ENCODE peak calls at places on chromosomes 4 and X, in six cellular contexts. One of them, this sample, is unnamed.

GRCh38 chrX:154458116-154458953 is at the start of gene PLXNA3:
- DNase-seq in mammary epithelial cell: no peak
- DNase-seq in endodermal cell: peak
- DNase-seq in uterus: peak
- DNase-seq in fibroblast of lung: peak
- DNase-seq in breast epithelium: no peak
- DNase-seq in this sample: peak

GRCh38 chrX:130426531-130426930 is 24.7 kb downstream of the RBMX2 start:
- DNase-seq in breast epithelium: no peak
- DNase-seq in endodermal cell: no peak
- DNase-seq in uterus: no peak
- DNase-seq in mammary epithelial cell: no peak
- DNase-seq in fibroblast of lung: no peak
- DNase-seq in this sample: no peak

GRCh38 chr4:73740353-73740778 is at the start of gene CXCL8:
- DNase-seq in breast epithelium: peak
- DNase-seq in fibroblast of lung: peak
- DNase-seq in endodermal cell: no peak
- DNase-seq in mammary epithelial cell: peak
- DNase-seq in uterus: no peak
- DNase-seq in this sample: peak

GRCh38 chr4:109600431-109600830 is 40.4 kb downstream of the MCUB start:
- DNase-seq in breast epithelium: no peak
- DNase-seq in fibroblast of lung: no peak
- DNase-seq in endodermal cell: no peak
- DNase-seq in uterus: no peak
- DNase-seq in mammary epithelial cell: no peak
- DNase-seq in this sample: no peak

GRCh38 chrX:13647709-13648212 is 5.2 kb upstream of the TCEANC start:
- DNase-seq in breast epithelium: no peak
- DNase-seq in uterus: peak
- DNase-seq in endodermal cell: no peak
- DNase-seq in mammary epithelial cell: no peak
- DNase-seq in fibroblast of lung: peak
- DNase-seq in this sample: no peak

GRCh38 chrX:44828008-44828605 is 15.7 kb upstream of the DUSP21 start:
- DNase-seq in uterus: no peak
- DNase-seq in mammary epithelial cell: peak
- DNase-seq in fibroblast of lung: peak
- DNase-seq in endodermal cell: no peak
- DNase-seq in breast epithelium: no peak
- DNase-seq in this sample: no peak

GRCh38 chrX:23884427-23885024 is 23.2 kb downstream of the APOO start:
- DNase-seq in fibroblast of lung: peak
- DNase-seq in endodermal cell: no peak
- DNase-seq in breast epithelium: no peak
- DNase-seq in uterus: no peak
- DNase-seq in mammary epithelial cell: peak
- DNase-seq in this sample: no peak

GRCh38 chrX:47143894-47144625 is 442 bp downstream of the NDUFB11 start:
- DNase-seq in endodermal cell: no peak
- DNase-seq in mammary epithelial cell: no peak
- DNase-seq in uterus: no peak
- DNase-seq in fibroblast of lung: no peak
- DNase-seq in breast epithelium: no peak
- DNase-seq in this sample: peak

GRCh38 chrX:129798888-129799287 is 19.1 kb downstream of the SASH3 start:
- DNase-seq in fibroblast of lung: no peak
- DNase-seq in endodermal cell: no peak
- DNase-seq in breast epithelium: no peak
- DNase-seq in uterus: no peak
- DNase-seq in mammary epithelial cell: no peak
- DNase-seq in this sample: no peak

GRCh38 chr4:95531141-95531540 is 17.6 kb downstream of the UNC5C start:
- DNase-seq in endodermal cell: no peak
- DNase-seq in breast epithelium: no peak
- DNase-seq in uterus: no peak
- DNase-seq in mammary epithelial cell: no peak
- DNase-seq in fibroblast of lung: no peak
- DNase-seq in this sample: no peak

GRCh38 chr4:76809594-76810305 is 88.2 kb downstream of the SOWAHB start:
- DNase-seq in endodermal cell: peak
- DNase-seq in fibroblast of lung: peak
- DNase-seq in breast epithelium: no peak
- DNase-seq in uterus: no peak
- DNase-seq in mammary epithelial cell: peak
- DNase-seq in this sample: no peak

GRCh38 chrX:9420513-9420912 is 44.3 kb upstream of the TBL1X start:
- DNase-seq in uterus: no peak
- DNase-seq in mammary epithelial cell: no peak
- DNase-seq in fibroblast of lung: no peak
- DNase-seq in endodermal cell: no peak
- DNase-seq in breast epithelium: no peak
- DNase-seq in this sample: no peak

GRCh38 chr4:104064650-104065577 is 345.1 kb upstream of the TACR3 start:
- DNase-seq in fibroblast of lung: peak
- DNase-seq in uterus: no peak
- DNase-seq in mammary epithelial cell: peak
- DNase-seq in breast epithelium: no peak
- DNase-seq in endodermal cell: peak
- DNase-seq in this sample: peak

GRCh38 chr4:94523617-94524016 is 71.9 kb downstream of the PDLIM5 start:
- DNase-seq in uterus: no peak
- DNase-seq in mammary epithelial cell: peak
- DNase-seq in endodermal cell: no peak
- DNase-seq in breast epithelium: no peak
- DNase-seq in fibroblast of lung: peak
- DNase-seq in this sample: no peak

GRCh38 chrX:31524182-31524581 is 452.3 kb upstream of the FTHL17 start:
- DNase-seq in uterus: no peak
- DNase-seq in mammary epithelial cell: no peak
- DNase-seq in endodermal cell: no peak
- DNase-seq in fibroblast of lung: peak
- DNase-seq in breast epithelium: no peak
- DNase-seq in this sample: no peak

GRCh38 chrX:64230123-64230970 is at the start of gene ASB12:
- DNase-seq in uterus: no peak
- DNase-seq in breast epithelium: no peak
- DNase-seq in mammary epithelial cell: no peak
- DNase-seq in fibroblast of lung: no peak
- DNase-seq in endodermal cell: no peak
- DNase-seq in this sample: no peak

DNA sequence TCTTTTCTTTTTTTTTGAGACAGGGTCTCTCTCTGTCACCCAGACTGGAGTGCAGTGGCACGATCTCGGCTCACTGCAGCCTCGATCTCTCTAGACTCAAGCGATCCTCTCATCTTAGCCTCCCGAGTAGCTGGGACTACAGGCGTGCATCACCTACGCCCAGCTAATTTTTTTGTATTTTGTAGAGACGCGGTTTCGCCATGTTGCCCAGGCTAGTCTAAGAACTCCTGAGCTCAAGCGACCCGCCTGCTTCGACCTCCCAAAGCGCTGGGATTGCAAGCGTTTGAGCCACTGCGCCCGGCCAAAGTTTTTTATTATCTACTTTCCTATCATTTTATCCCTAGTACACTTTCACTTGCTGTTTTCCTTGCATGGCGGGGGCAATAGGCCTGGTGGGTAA is 1.4 kb downstream of the UBA6 start:
- DNase-seq in uterus: no peak
- DNase-seq in breast epithelium: no peak
- DNase-seq in endodermal cell: no peak
- DNase-seq in mammary epithelial cell: no peak
- DNase-seq in fibroblast of lung: no peak
- DNase-seq in this sample: no peak
- H3K27ac ChIP-seq in uterus: no peak
- H3K27ac ChIP-seq in breast epithelium: peak
- H3K27ac ChIP-seq in endodermal cell: no peak
- H3K27ac ChIP-seq in mammary epithelial cell: peak
- H3K27ac ChIP-seq in fibroblast of lung: peak
- H3K27ac ChIP-seq in this sample: no peak

GRCh38 chr4:186760576-186760975 is 36.9 kb upstream of the FAT1 start:
- DNase-seq in mammary epithelial cell: peak
- DNase-seq in breast epithelium: no peak
- DNase-seq in endodermal cell: no peak
- DNase-seq in uterus: no peak
- DNase-seq in fibroblast of lung: peak
- DNase-seq in this sample: no peak
- H3K27ac ChIP-seq in mammary epithelial cell: no peak
- H3K27ac ChIP-seq in breast epithelium: no peak
- H3K27ac ChIP-seq in endodermal cell: no peak
- H3K27ac ChIP-seq in uterus: no peak
- H3K27ac ChIP-seq in fibroblast of lung: no peak
- H3K27ac ChIP-seq in this sample: no peak

GRCh38 chr4:152052431-152053057 is 291.7 kb upstream of the GATB start:
- DNase-seq in uterus: no peak
- DNase-seq in mammary epithelial cell: no peak
- DNase-seq in endodermal cell: no peak
- DNase-seq in breast epithelium: no peak
- DNase-seq in fibroblast of lung: peak
- DNase-seq in this sample: no peak
- H3K27ac ChIP-seq in uterus: no peak
- H3K27ac ChIP-seq in mammary epithelial cell: no peak
- H3K27ac ChIP-seq in endodermal cell: no peak
- H3K27ac ChIP-seq in breast epithelium: no peak
- H3K27ac ChIP-seq in fibroblast of lung: no peak
- H3K27ac ChIP-seq in this sample: no peak

DNA sequence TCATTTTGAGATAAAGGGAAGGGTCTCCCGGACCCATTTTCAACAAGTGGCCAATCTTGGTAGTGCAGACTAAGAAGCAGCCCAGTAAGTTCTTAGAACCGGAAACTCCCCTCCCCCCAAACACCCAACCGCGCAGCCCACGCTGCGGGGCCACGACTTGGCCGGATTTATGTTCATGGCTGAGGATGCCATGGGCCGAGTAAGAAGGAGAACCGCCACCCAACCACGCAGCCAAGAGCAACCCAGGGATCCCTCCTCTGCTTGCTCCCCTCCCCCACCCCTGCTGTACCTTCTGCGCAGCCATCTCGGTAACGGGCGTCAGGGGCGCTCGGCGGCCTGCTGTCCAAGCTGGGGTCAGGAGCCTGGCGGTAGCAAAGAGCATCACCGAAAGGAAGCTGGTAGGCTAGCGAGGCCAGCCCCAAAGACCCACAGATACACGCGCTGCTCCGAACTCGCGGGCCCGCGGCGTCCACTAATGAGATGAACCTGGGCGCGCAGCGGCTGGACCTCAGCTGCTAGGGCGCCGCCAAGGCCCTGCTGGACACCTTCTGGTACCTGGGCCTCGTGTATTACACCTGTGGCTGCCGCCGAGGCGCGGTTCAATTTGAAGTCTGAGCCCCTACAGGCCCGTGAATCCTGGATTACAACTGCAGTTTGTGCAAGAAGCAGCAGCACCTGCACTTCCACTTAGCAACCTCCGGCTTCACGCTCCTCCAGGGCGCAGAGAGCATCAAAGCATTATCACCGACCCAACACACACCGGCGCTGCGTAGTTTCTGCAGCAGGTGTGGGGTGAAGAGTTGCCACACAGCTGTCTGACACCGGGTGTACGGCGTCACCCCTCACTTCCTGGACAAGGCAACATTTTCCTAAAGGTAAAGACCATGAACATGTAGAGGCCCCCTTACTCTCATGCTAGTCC is 63.4 kb downstream of the NUDT10 start:
- DNase-seq in mammary epithelial cell: no peak
- DNase-seq in uterus: peak
- DNase-seq in breast epithelium: no peak
- DNase-seq in endodermal cell: peak
- DNase-seq in fibroblast of lung: peak
- DNase-seq in this sample: peak
- H3K27ac ChIP-seq in mammary epithelial cell: no peak
- H3K27ac ChIP-seq in uterus: peak
- H3K27ac ChIP-seq in breast epithelium: no peak
- H3K27ac ChIP-seq in endodermal cell: no peak
- H3K27ac ChIP-seq in fibroblast of lung: no peak
- H3K27ac ChIP-seq in this sample: peak

GRCh38 chrX:54695816-54696487 is 102.1 kb downstream of the ITIH6 start:
- DNase-seq in endodermal cell: no peak
- DNase-seq in fibroblast of lung: no peak
- DNase-seq in breast epithelium: no peak
- DNase-seq in uterus: no peak
- DNase-seq in mammary epithelial cell: no peak
- DNase-seq in this sample: no peak

GRCh38 chrX:54695231-54695630 is 102.8 kb downstream of the ITIH6 start:
- DNase-seq in breast epithelium: no peak
- DNase-seq in endodermal cell: no peak
- DNase-seq in mammary epithelial cell: peak
- DNase-seq in fibroblast of lung: no peak
- DNase-seq in uterus: no peak
- DNase-seq in this sample: no peak
- H3K27ac ChIP-seq in breast epithelium: no peak
- H3K27ac ChIP-seq in endodermal cell: no peak
- H3K27ac ChIP-seq in mammary epithelial cell: no peak
- H3K27ac ChIP-seq in fibroblast of lung: no peak
- H3K27ac ChIP-seq in uterus: no peak
- H3K27ac ChIP-seq in this sample: no peak

GRCh38 chr4:147958057-147958456 is 226.2 kb downstream of the ARHGAP10 start:
- DNase-seq in uterus: no peak
- DNase-seq in breast epithelium: no peak
- DNase-seq in fibroblast of lung: no peak
- DNase-seq in endodermal cell: no peak
- DNase-seq in mammary epithelial cell: no peak
- DNase-seq in this sample: no peak

GRCh38 chr4:147957446-147957845 is 225.6 kb downstream of the ARHGAP10 start:
- DNase-seq in fibroblast of lung: no peak
- DNase-seq in endodermal cell: no peak
- DNase-seq in mammary epithelial cell: no peak
- DNase-seq in uterus: no peak
- DNase-seq in breast epithelium: no peak
- DNase-seq in this sample: no peak

GRCh38 chr4:147960971-147961370 is 229.1 kb downstream of the ARHGAP10 start:
- DNase-seq in mammary epithelial cell: no peak
- DNase-seq in endodermal cell: no peak
- DNase-seq in fibroblast of lung: no peak
- DNase-seq in breast epithelium: no peak
- DNase-seq in uterus: no peak
- DNase-seq in this sample: no peak

GRCh38 chr4:147955827-147956565 is 224.1 kb downstream of the ARHGAP10 start:
- DNase-seq in uterus: no peak
- DNase-seq in endodermal cell: no peak
- DNase-seq in mammary epithelial cell: no peak
- DNase-seq in breast epithelium: no peak
- DNase-seq in fibroblast of lung: no peak
- DNase-seq in this sample: no peak

GRCh38 chr4:147958459-147959065 is 226.7 kb downstream of the ARHGAP10 start:
- DNase-seq in mammary epithelial cell: no peak
- DNase-seq in fibroblast of lung: no peak
- DNase-seq in uterus: no peak
- DNase-seq in endodermal cell: no peak
- DNase-seq in breast epithelium: no peak
- DNase-seq in this sample: no peak
- H3K27ac ChIP-seq in mammary epithelial cell: no peak
- H3K27ac ChIP-seq in fibroblast of lung: no peak
- H3K27ac ChIP-seq in uterus: no peak
- H3K27ac ChIP-seq in endodermal cell: no peak
- H3K27ac ChIP-seq in breast epithelium: no peak
- H3K27ac ChIP-seq in this sample: no peak

DNA sequence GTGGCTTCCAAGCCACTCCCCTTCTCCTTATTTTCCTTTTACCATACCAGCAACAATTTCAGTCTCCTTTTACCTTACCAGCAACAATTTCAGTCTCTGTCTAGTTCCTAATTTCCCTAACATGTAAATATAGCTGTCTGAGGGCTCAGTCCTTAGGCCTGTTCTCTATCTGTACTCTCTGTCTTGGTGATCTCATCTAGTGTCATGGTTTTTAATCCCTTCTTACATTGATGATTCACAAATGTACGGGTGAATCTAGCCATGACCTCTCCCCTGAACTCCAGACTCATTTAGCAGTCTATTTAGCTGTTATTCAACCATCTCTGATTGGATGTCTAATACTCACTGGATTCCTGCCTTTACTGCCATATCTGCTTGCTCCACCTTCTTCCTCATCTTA is 7.2 kb downstream of the IL15 start:
- DNase-seq in mammary epithelial cell: peak
- DNase-seq in breast epithelium: no peak
- DNase-seq in uterus: no peak
- DNase-seq in fibroblast of lung: peak
- DNase-seq in endodermal cell: no peak
- DNase-seq in this sample: no peak
- H3K27ac ChIP-seq in mammary epithelial cell: peak
- H3K27ac ChIP-seq in breast epithelium: no peak
- H3K27ac ChIP-seq in uterus: no peak
- H3K27ac ChIP-seq in fibroblast of lung: peak
- H3K27ac ChIP-seq in endodermal cell: no peak
- H3K27ac ChIP-seq in this sample: no peak